ENCODE peak calls at places on chromosome 7, in six cellular contexts. One of them, this sample, is unnamed.

GRCh38 chr7:106425017-106425719 is 140.4 kb upstream of the NAMPT start:
- DNase-seq in Daoy: peak; percentile 94
- DNase-seq in activated effector memory CD4-positive, alpha-beta T cell treated with Interleukin-2 at 50 U/mL for 16 hours: no peak
- DNase-seq in M059J: peak; percentile 95
- DNase-seq in HFFc6: peak; percentile 96
- DNase-seq in hypothalamus: no peak
- DNase-seq in this sample: peak; percentile 92

GRCh38 chr7:132472463-132473120 is 103.7 kb downstream of the PLXNA4 start:
- DNase-seq in Daoy: peak; percentile 95
- DNase-seq in activated effector memory CD4-positive, alpha-beta T cell treated with Interleukin-2 at 50 U/mL for 16 hours: no peak
- DNase-seq in M059J: peak; percentile 94
- DNase-seq in HFFc6: peak; percentile 56
- DNase-seq in hypothalamus: no peak
- DNase-seq in this sample: no peak

GRCh38 chr7:38881947-38882684 is 26.9 kb downstream of the VPS41 start:
- DNase-seq in Daoy: no peak
- DNase-seq in activated effector memory CD4-positive, alpha-beta T cell treated with Interleukin-2 at 50 U/mL for 16 hours: no peak
- DNase-seq in M059J: no peak
- DNase-seq in HFFc6: no peak
- DNase-seq in hypothalamus: no peak
- DNase-seq in this sample: no peak

GRCh38 chr7:149881328-149882263 is 7.8 kb downstream of the ATP6V0E2 start:
- DNase-seq in Daoy: no peak
- DNase-seq in activated effector memory CD4-positive, alpha-beta T cell treated with Interleukin-2 at 50 U/mL for 16 hours: no peak
- DNase-seq in M059J: no peak
- DNase-seq in HFFc6: no peak
- DNase-seq in hypothalamus: no peak
- DNase-seq in this sample: no peak

GRCh38 chr7:44087914-44088838 is 5.8 kb upstream of the POLM start:
- DNase-seq in Daoy: peak; percentile 95
- DNase-seq in activated effector memory CD4-positive, alpha-beta T cell treated with Interleukin-2 at 50 U/mL for 16 hours: no peak
- DNase-seq in M059J: peak; percentile 97
- DNase-seq in HFFc6: peak; percentile 94
- DNase-seq in hypothalamus: peak; percentile 54
- DNase-seq in this sample: peak; percentile 99

GRCh38 chr7:148662646-148663045 is 36.1 kb upstream of the CUL1 start:
- DNase-seq in Daoy: peak; percentile 40
- DNase-seq in activated effector memory CD4-positive, alpha-beta T cell treated with Interleukin-2 at 50 U/mL for 16 hours: no peak
- DNase-seq in M059J: peak; percentile 52
- DNase-seq in HFFc6: no peak
- DNase-seq in hypothalamus: no peak
- DNase-seq in this sample: no peak

GRCh38 chr7:74051629-74052410 is 23.8 kb downstream of the ELN start:
- DNase-seq in Daoy: peak; percentile 75
- DNase-seq in activated effector memory CD4-positive, alpha-beta T cell treated with Interleukin-2 at 50 U/mL for 16 hours: no peak
- DNase-seq in M059J: peak; percentile 54
- DNase-seq in HFFc6: no peak
- DNase-seq in hypothalamus: no peak
- DNase-seq in this sample: no peak

GRCh38 chr7:1544896-1545416 is 11.0 kb downstream of the TMEM184A start:
- DNase-seq in Daoy: peak; percentile 7
- DNase-seq in activated effector memory CD4-positive, alpha-beta T cell treated with Interleukin-2 at 50 U/mL for 16 hours: no peak
- DNase-seq in M059J: no peak
- DNase-seq in HFFc6: no peak
- DNase-seq in hypothalamus: no peak
- DNase-seq in this sample: no peak

GRCh38 chr7:125173571-125173970 is 243.9 kb upstream of the POT1 start:
- DNase-seq in Daoy: no peak
- DNase-seq in activated effector memory CD4-positive, alpha-beta T cell treated with Interleukin-2 at 50 U/mL for 16 hours: no peak
- DNase-seq in M059J: no peak
- DNase-seq in HFFc6: no peak
- DNase-seq in hypothalamus: no peak
- DNase-seq in this sample: no peak

GRCh38 chr7:4715385-4715770 is 33.3 kb downstream of the FOXK1 start:
- DNase-seq in Daoy: no peak
- DNase-seq in activated effector memory CD4-positive, alpha-beta T cell treated with Interleukin-2 at 50 U/mL for 16 hours: no peak
- DNase-seq in M059J: no peak
- DNase-seq in HFFc6: no peak
- DNase-seq in hypothalamus: peak; percentile 52
- DNase-seq in this sample: no peak

GRCh38 chr7:17304926-17305325 is 6.5 kb downstream of the AHR start:
- DNase-seq in Daoy: peak; percentile 92
- DNase-seq in activated effector memory CD4-positive, alpha-beta T cell treated with Interleukin-2 at 50 U/mL for 16 hours: no peak
- DNase-seq in M059J: peak; percentile 95
- DNase-seq in HFFc6: peak; percentile 84
- DNase-seq in hypothalamus: no peak
- DNase-seq in this sample: peak; percentile 89

GRCh38 chr7:148916186-148916585 is 32.1 kb upstream of the EZH2 start:
- DNase-seq in Daoy: peak; percentile 23
- DNase-seq in activated effector memory CD4-positive, alpha-beta T cell treated with Interleukin-2 at 50 U/mL for 16 hours: no peak
- DNase-seq in M059J: peak; percentile 58
- DNase-seq in HFFc6: peak; percentile 44
- DNase-seq in hypothalamus: no peak
- DNase-seq in this sample: no peak

GRCh38 chr7:9307131-9307530 is 873.7 kb downstream of the NXPH1 start:
- DNase-seq in Daoy: no peak
- DNase-seq in activated effector memory CD4-positive, alpha-beta T cell treated with Interleukin-2 at 50 U/mL for 16 hours: no peak
- DNase-seq in M059J: peak; percentile 3
- DNase-seq in HFFc6: no peak
- DNase-seq in hypothalamus: no peak
- DNase-seq in this sample: no peak

GRCh38 chr7:102080371-102081243 is 206.1 kb upstream of the SH2B2 start:
- DNase-seq in Daoy: no peak
- DNase-seq in activated effector memory CD4-positive, alpha-beta T cell treated with Interleukin-2 at 50 U/mL for 16 hours: no peak
- DNase-seq in M059J: no peak
- DNase-seq in HFFc6: no peak
- DNase-seq in hypothalamus: peak; percentile 48
- DNase-seq in this sample: no peak

GRCh38 chr7:149725916-149726315 is 47.5 kb downstream of the ZNF467 start:
- DNase-seq in Daoy: no peak
- DNase-seq in activated effector memory CD4-positive, alpha-beta T cell treated with Interleukin-2 at 50 U/mL for 16 hours: no peak
- DNase-seq in M059J: no peak
- DNase-seq in HFFc6: no peak
- DNase-seq in hypothalamus: no peak
- DNase-seq in this sample: no peak

GRCh38 chr7:127833641-127834040 is 181.6 kb downstream of the SND1 start:
- DNase-seq in Daoy: no peak
- DNase-seq in activated effector memory CD4-positive, alpha-beta T cell treated with Interleukin-2 at 50 U/mL for 16 hours: no peak
- DNase-seq in M059J: no peak
- DNase-seq in HFFc6: no peak
- DNase-seq in hypothalamus: no peak
- DNase-seq in this sample: no peak

GRCh38 chr7:33710608-33711007 is 194.7 kb upstream of the BMPER start:
- DNase-seq in Daoy: no peak
- DNase-seq in activated effector memory CD4-positive, alpha-beta T cell treated with Interleukin-2 at 50 U/mL for 16 hours: no peak
- DNase-seq in M059J: peak; percentile 65
- DNase-seq in HFFc6: peak; percentile 6
- DNase-seq in hypothalamus: no peak
- DNase-seq in this sample: no peak

GRCh38 chr7:86926732-86927131 is 132.7 kb downstream of the ELAPOR2 start:
- DNase-seq in Daoy: peak; percentile 34
- DNase-seq in activated effector memory CD4-positive, alpha-beta T cell treated with Interleukin-2 at 50 U/mL for 16 hours: no peak
- DNase-seq in M059J: peak; percentile 13
- DNase-seq in HFFc6: peak; percentile 27
- DNase-seq in hypothalamus: no peak
- DNase-seq in this sample: peak; percentile 51

GRCh38 chr7:105402221-105403095 is 13.7 kb upstream of the SRPK2 start:
- DNase-seq in Daoy: peak; percentile 25
- DNase-seq in activated effector memory CD4-positive, alpha-beta T cell treated with Interleukin-2 at 50 U/mL for 16 hours: no peak
- DNase-seq in M059J: no peak
- DNase-seq in HFFc6: peak; percentile 14
- DNase-seq in hypothalamus: no peak
- DNase-seq in this sample: no peak

GRCh38 chr7:120229094-120229493 is 43.9 kb upstream of the KCND2 start:
- DNase-seq in Daoy: no peak
- DNase-seq in activated effector memory CD4-positive, alpha-beta T cell treated with Interleukin-2 at 50 U/mL for 16 hours: no peak
- DNase-seq in M059J: no peak
- DNase-seq in HFFc6: no peak
- DNase-seq in hypothalamus: no peak
- DNase-seq in this sample: no peak

GRCh38 chr7:28140964-28141363 is 39.6 kb downstream of the JAZF1 start:
- DNase-seq in Daoy: no peak
- DNase-seq in activated effector memory CD4-positive, alpha-beta T cell treated with Interleukin-2 at 50 U/mL for 16 hours: no peak
- DNase-seq in M059J: no peak
- DNase-seq in HFFc6: no peak
- DNase-seq in hypothalamus: no peak
- DNase-seq in this sample: no peak

GRCh38 chr7:7911339-7911738 is 57.3 kb upstream of the GLCCI1 start:
- DNase-seq in Daoy: peak; percentile 73
- DNase-seq in activated effector memory CD4-positive, alpha-beta T cell treated with Interleukin-2 at 50 U/mL for 16 hours: no peak
- DNase-seq in M059J: peak; percentile 83
- DNase-seq in HFFc6: peak; percentile 94
- DNase-seq in hypothalamus: no peak
- DNase-seq in this sample: peak; percentile 92

GRCh38 chr7:5143935-5144903 is 45.8 kb upstream of the WIPI2 start:
- DNase-seq in Daoy: peak; percentile 35
- DNase-seq in activated effector memory CD4-positive, alpha-beta T cell treated with Interleukin-2 at 50 U/mL for 16 hours: peak; percentile 42
- DNase-seq in M059J: peak; percentile 60
- DNase-seq in HFFc6: no peak
- DNase-seq in hypothalamus: peak; percentile 42
- DNase-seq in this sample: no peak

GRCh38 chr7:155974186-155974897 is 162.1 kb upstream of the SHH start:
- DNase-seq in Daoy: no peak
- DNase-seq in activated effector memory CD4-positive, alpha-beta T cell treated with Interleukin-2 at 50 U/mL for 16 hours: no peak
- DNase-seq in M059J: no peak
- DNase-seq in HFFc6: no peak
- DNase-seq in hypothalamus: no peak
- DNase-seq in this sample: no peak

GRCh38 chr7:22980422-22980821 is 33.5 kb downstream of the HYCC1 start:
- DNase-seq in Daoy: no peak
- DNase-seq in activated effector memory CD4-positive, alpha-beta T cell treated with Interleukin-2 at 50 U/mL for 16 hours: no peak
- DNase-seq in M059J: peak; percentile 87
- DNase-seq in HFFc6: peak; percentile 83
- DNase-seq in hypothalamus: no peak
- DNase-seq in this sample: peak; percentile 94

GRCh38 chr7:94620703-94621118 is 35.2 kb downstream of the SGCE start:
- DNase-seq in Daoy: peak; percentile 95
- DNase-seq in activated effector memory CD4-positive, alpha-beta T cell treated with Interleukin-2 at 50 U/mL for 16 hours: no peak
- DNase-seq in M059J: peak; percentile 98
- DNase-seq in HFFc6: peak; percentile 94
- DNase-seq in hypothalamus: peak; percentile 24
- DNase-seq in this sample: peak; percentile 87

GRCh38 chr7:45726883-45727282 is 146.0 kb downstream of the CCDC201 start:
- DNase-seq in Daoy: no peak
- DNase-seq in activated effector memory CD4-positive, alpha-beta T cell treated with Interleukin-2 at 50 U/mL for 16 hours: no peak
- DNase-seq in M059J: no peak
- DNase-seq in HFFc6: no peak
- DNase-seq in hypothalamus: no peak
- DNase-seq in this sample: no peak

GRCh38 chr7:43058271-43059066 is 54.0 kb upstream of the HECW1 start:
- DNase-seq in Daoy: no peak
- DNase-seq in activated effector memory CD4-positive, alpha-beta T cell treated with Interleukin-2 at 50 U/mL for 16 hours: no peak
- DNase-seq in M059J: no peak
- DNase-seq in HFFc6: no peak
- DNase-seq in hypothalamus: no peak
- DNase-seq in this sample: no peak

GRCh38 chr7:40571796-40572195 is 437.0 kb downstream of the SUGCT start:
- DNase-seq in Daoy: peak; percentile 98
- DNase-seq in activated effector memory CD4-positive, alpha-beta T cell treated with Interleukin-2 at 50 U/mL for 16 hours: no peak
- DNase-seq in M059J: peak; percentile 81
- DNase-seq in HFFc6: peak; percentile 96
- DNase-seq in hypothalamus: no peak
- DNase-seq in this sample: peak; percentile 53

GRCh38 chr7:35691827-35692307 is 3.1 kb downstream of the HERPUD2 start:
- DNase-seq in Daoy: no peak
- DNase-seq in activated effector memory CD4-positive, alpha-beta T cell treated with Interleukin-2 at 50 U/mL for 16 hours: peak; percentile 26
- DNase-seq in M059J: no peak
- DNase-seq in HFFc6: no peak
- DNase-seq in hypothalamus: no peak
- DNase-seq in this sample: no peak